ENCODE peak calls at places on chromosomes 16 and 17, in six cellular contexts. G is CD4-positive, CD25-positive, alpha-beta regulatory T cell; U is upper lobe of right lung; P is breast epithelium; O is body of pancreas; D is HCT116. Y is an unnamed sample.

GRCh38 chr17:72063262-72063661 is 57.6 kb upstream of the SOX9 start:
- DNase-seq in O (peak; percentile 19), D (no peak), G (no peak), U (no peak), P (no peak), Y (no peak)

GRCh38 chr17:49975531-49975930 is 6.5 kb downstream of the DLX4 start:
- DNase-seq in G (no peak), D (no peak), O (no peak), U (no peak), P (no peak), Y (no peak)

GRCh38 chr16:4327782-4328579 is 12.1 kb downstream of the GLIS2 start:
- DNase-seq in G (peak; percentile 39), P (peak; percentile 76), O (peak; percentile 89), D (no peak), U (peak; percentile 90), Y (no peak)

GRCh38 chr16:48001306-48001885 is 154.4 kb downstream of the ABCC12 start:
- DNase-seq in O (no peak), U (no peak), D (no peak), P (no peak), G (no peak), Y (no peak)

GRCh38 chr16:67571981-67572431 is 9.7 kb downstream of the CTCF start:
- DNase-seq in G (no peak), P (no peak), O (no peak), U (no peak), D (no peak), Y (no peak)

GRCh38 chr17:57566724-57567123 is 178.4 kb downstream of the CCDC182 start:
- DNase-seq in G (no peak), D (no peak), U (no peak), P (no peak), O (no peak), Y (no peak)

GRCh38 chr16:12305847-12306246 is 329.3 kb downstream of the SNX29 start:
- DNase-seq in G (no peak), O (no peak), U (no peak), P (no peak), D (no peak), Y (no peak)

GRCh38 chr17:58583486-58583885 is 69.0 kb upstream of the MTMR4 start:
- DNase-seq in O (no peak), D (no peak), U (no peak), G (no peak), P (no peak), Y (no peak)

GRCh38 chr16:13957197-13958078 is 37.5 kb downstream of the ERCC4 start:
- DNase-seq in O (peak; percentile 83), P (peak; percentile 44), G (peak; percentile 55), D (peak; percentile 86), U (peak; percentile 86), Y (no peak)

GRCh38 chr16:27721548-27722265 is 171.8 kb downstream of the KATNIP start:
- DNase-seq in O (peak; percentile 40), G (no peak), D (no peak), P (peak; percentile 42), U (peak; percentile 57), Y (no peak)

GRCh38 chr16:1377406-1378010 is 25.8 kb downstream of the GNPTG start:
- DNase-seq in D (no peak), U (no peak), G (no peak), P (no peak), O (no peak), Y (no peak)

GRCh38 chr16:73304008-73304814 is 256.3 kb upstream of the ZFHX3 start:
- DNase-seq in G (no peak), D (no peak), U (no peak), O (no peak), P (no peak), Y (no peak)

GRCh38 chr16:60727856-60728255 is 1308.4 kb downstream of the CDH8 start:
- DNase-seq in G (no peak), O (no peak), U (no peak), D (no peak), P (no peak), Y (no peak)

GRCh38 chr17:78558181-78558850 is 18.9 kb downstream of the DNAH17 start:
- DNase-seq in U (no peak), P (no peak), D (peak; percentile 26), O (no peak), G (no peak), Y (no peak)

GRCh38 chr17:83052241-83052564 is 27.2 kb upstream of the METRNL start:
- DNase-seq in D (no peak), O (no peak), U (no peak), G (no peak), P (no peak), Y (no peak)

GRCh38 chr17:7336240-7337175 is at the start of gene ACAP1:
- DNase-seq in G (peak; percentile 93), O (no peak), P (no peak), U (peak; percentile 77), D (no peak), Y (no peak)

GRCh38 chr16:23905027-23905426 is 69.2 kb downstream of the PRKCB start:
- DNase-seq in G (no peak), D (no peak), U (no peak), O (no peak), P (peak; percentile 74), Y (peak; percentile 43)

GRCh38 chr17:78414178-78415162 is 36.0 kb downstream of the PGS1 start:
- DNase-seq in U (no peak), D (no peak), O (no peak), P (no peak), G (peak; percentile 80), Y (no peak)

GRCh38 chr17:54971147-54971546 is 2.6 kb downstream of the STXBP4 start:
- DNase-seq in P (no peak), G (no peak), O (no peak), U (no peak), D (no peak), Y (no peak)

GRCh38 chr16:57540387-57540786 is 2.1 kb upstream of the ADGRG5 start:
- DNase-seq in O (no peak), U (peak; percentile 37), P (peak; percentile 16), D (no peak), G (no peak), Y (no peak)

DNA sequence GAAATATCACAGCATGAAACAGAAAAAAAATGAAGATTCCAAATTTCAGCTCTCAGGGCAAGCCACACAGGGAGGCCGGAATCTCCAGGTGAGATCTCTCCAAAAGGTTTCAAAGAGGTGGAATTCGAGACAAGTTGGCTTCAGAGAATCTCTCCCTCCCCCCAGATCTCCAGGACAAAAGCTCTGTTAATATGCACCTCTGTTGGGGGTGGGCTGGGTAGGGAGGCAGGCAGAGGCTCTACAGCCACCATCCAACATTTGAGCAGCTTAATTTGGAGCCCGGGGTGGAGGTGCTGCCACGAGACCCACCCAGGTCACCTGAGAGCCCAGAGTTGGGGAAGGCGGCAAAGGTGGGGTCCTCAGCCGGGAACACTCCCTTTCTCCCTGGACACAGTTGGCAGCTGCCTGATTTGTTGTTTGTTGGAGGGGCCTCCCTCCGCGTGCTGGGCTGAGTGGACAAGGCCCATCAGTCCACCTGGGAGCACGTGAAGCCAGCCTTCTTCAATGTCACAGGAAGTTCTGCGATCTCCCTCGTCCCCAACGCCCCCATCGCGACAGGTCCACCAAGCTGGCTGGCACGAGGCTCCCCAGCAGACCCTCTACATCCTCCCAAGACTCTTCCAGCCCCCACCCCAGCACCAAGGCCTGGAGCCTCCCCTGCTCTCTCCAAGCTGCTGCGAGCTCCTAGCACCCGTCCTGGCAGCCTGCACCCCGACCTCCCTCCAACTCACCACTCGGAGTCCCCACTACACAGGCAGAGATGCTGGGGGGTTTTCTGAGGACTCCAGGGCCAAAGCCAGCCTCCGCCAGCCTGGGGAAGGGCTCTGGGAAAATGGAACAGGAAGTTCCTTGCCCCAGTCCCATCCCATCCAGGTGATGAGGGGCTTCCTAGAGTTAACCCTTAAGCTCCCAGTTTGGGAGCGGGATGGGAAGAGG is at the start of gene ZSCAN10:
- DNase-seq in G (no peak), P (no peak), D (no peak), O (no peak), U (no peak), Y (no peak)
- H3K4me3 ChIP-seq in G (peak within 1 kb of the TSS; percentile 53), P (peak within 1 kb of the TSS; percentile 33), D (peak within 1 kb of the TSS; percentile 29), O (no peak within 1 kb of the TSS), U (peak within 1 kb of the TSS; percentile 35), Y (peak within 1 kb of the TSS; percentile 73)

DNA sequence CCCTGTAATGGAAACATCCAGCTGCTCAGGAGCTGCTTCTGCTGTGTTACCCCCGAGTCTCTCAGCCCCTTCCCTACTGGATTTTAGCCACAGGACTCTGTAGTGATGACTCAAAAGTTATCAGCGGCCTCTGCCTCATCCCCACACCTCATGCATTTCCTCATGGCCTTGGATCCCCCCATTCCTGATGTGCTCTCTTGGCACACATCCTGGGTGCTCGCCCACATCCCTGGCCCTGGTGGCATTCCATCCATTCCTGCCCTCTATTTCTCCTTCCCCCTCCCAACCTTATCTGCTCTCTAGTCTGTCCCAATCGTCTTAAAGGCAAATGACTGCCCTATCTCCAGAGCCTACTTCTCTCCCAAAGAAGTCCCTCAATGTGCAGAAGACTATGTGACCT is 24.6 kb downstream of the MARF1 start:
- DNase-seq in U (no peak), G (no peak), P (no peak), O (no peak), D (no peak), Y (no peak)
- H3K36me3 ChIP-seq in U (peaks cover 98% of the 10 kb centered on the region), G (peaks cover 88% of the 10 kb centered on the region), P (peaks cover 16% of the 10 kb centered on the region), O (peaks cover 55% of the 10 kb centered on the region), D (peaks cover 20% of the 10 kb centered on the region), Y (peaks cover 11% of the 10 kb centered on the region)

GRCh38 chr17:45316271-45317112 is at the start of gene MAP3K14:
- DNase-seq in U (peak; percentile 92), D (no peak), G (peak; percentile 77), P (peak; percentile 71), O (peak; percentile 75), Y (no peak)
- H3K4me1 ChIP-seq in U (peaks cover 63% of the 10 kb centered on the region), D (peaks cover 89% of the 10 kb centered on the region), G (peaks cover 74% of the 10 kb centered on the region), P (peaks cover 54% of the 10 kb centered on the region), O (peaks cover 48% of the 10 kb centered on the region), Y (no peaks in the 10 kb centered on the region)

GRCh38 chr16:10123141-10123540 is 59.1 kb downstream of the GRIN2A start:
- DNase-seq in P (no peak), D (no peak), O (no peak), G (no peak), U (no peak), Y (no peak)

GRCh38 chr16:10130482-10130996 is 51.7 kb downstream of the GRIN2A start:
- DNase-seq in O (no peak), P (no peak), G (no peak), D (no peak), U (no peak), Y (no peak)

GRCh38 chr16:10126686-10127085 is 55.5 kb downstream of the GRIN2A start:
- DNase-seq in U (no peak), P (no peak), D (no peak), O (no peak), G (no peak), Y (no peak)

GRCh38 chr16:10128397-10129258 is 53.6 kb downstream of the GRIN2A start:
- DNase-seq in G (no peak), U (no peak), P (no peak), O (no peak), D (no peak), Y (no peak)
- H3K4me3 ChIP-seq in G (no peak overlapping the region), U (no peak overlapping the region), P (no peak overlapping the region), O (no peak overlapping the region), D (no peak overlapping the region), Y (no peak overlapping the region)

GRCh38 chr17:28615260-28615940 is 1.4 kb upstream of the RSKR start:
- DNase-seq in U (no peak), P (no peak), G (no peak), D (no peak), O (no peak), Y (no peak)
- H3K36me3 ChIP-seq in U (peaks cover 72% of the 10 kb centered on the region), P (peaks cover 26% of the 10 kb centered on the region), G (peaks cover 63% of the 10 kb centered on the region), D (peaks cover 64% of the 10 kb centered on the region), O (peaks cover 45% of the 10 kb centered on the region), Y (peaks cover 44% of the 10 kb centered on the region)

Y was measured in iPS DF 6.9.